ENCODE peak calls at places on chromosomes 7 and 10, in ten cellular contexts. V, R, X, L, M, J, N, T, D and P are unnamed samples.

GRCh38 chr7:50369408-50370026 is 65.0 kb downstream of the IKZF1 start:
- DNase-seq in V (peak), R (peak), X (no peak), L (peak), M (no peak), J (peak), N (no peak), T (peak), D (peak), P (peak)

GRCh38 chr7:31061185-31061584 is 9.1 kb downstream of the ADCYAP1R1 start:
- DNase-seq in V (no peak), R (no peak), X (no peak), L (no peak), M (no peak), J (no peak), N (no peak), T (peak), D (no peak), P (no peak)

GRCh38 chr7:19665399-19666008 is 43.3 kb downstream of the POLR1F start:
- DNase-seq in V (peak), R (peak), X (peak), L (peak), M (no peak), J (peak), N (no peak), T (peak), D (no peak), P (no peak)

GRCh38 chr7:80719261-80719660 is 80.8 kb downstream of the CD36 start:
- DNase-seq in V (peak), R (peak), X (no peak), L (no peak), M (no peak), J (no peak), N (no peak), T (no peak), D (no peak), P (no peak)

GRCh38 chr7:68073701-68074100 is 1077.1 kb downstream of the TYW1 start:
- DNase-seq in V (no peak), R (no peak), X (no peak), L (no peak), M (no peak), J (no peak), N (no peak), T (no peak), D (no peak), P (no peak)

GRCh38 chr10:99743841-99744240 is 11.8 kb downstream of the CUTC start:
- DNase-seq in V (no peak), R (peak), X (no peak), L (no peak), M (no peak), J (no peak), N (no peak), T (no peak), D (no peak), P (peak)

GRCh38 chr7:31744294-31744874 is 57.4 kb downstream of the PPP1R17 start:
- DNase-seq in V (peak), R (peak), X (peak), L (peak), M (peak), J (peak), N (no peak), T (peak), D (no peak), P (peak)

GRCh38 chr7:115357213-115357999 is 435.5 kb downstream of the MDFIC start:
- DNase-seq in V (peak), R (peak), X (no peak), L (no peak), M (no peak), J (no peak), N (no peak), T (no peak), D (no peak), P (no peak)

GRCh38 chr10:11746883-11747539 is 4.8 kb downstream of the ECHDC3 start:
- DNase-seq in V (no peak), R (no peak), X (peak), L (no peak), M (no peak), J (no peak), N (no peak), T (peak), D (no peak), P (peak)

GRCh38 chr7:129093867-129094456 is 39.1 kb upstream of the TNPO3 start:
- DNase-seq in V (no peak), R (no peak), X (no peak), L (no peak), M (no peak), J (no peak), N (no peak), T (no peak), D (no peak), P (no peak)

GRCh38 chr7:98599886-98600285 is 17.2 kb upstream of the NPTX2 start:
- DNase-seq in V (no peak), R (no peak), X (no peak), L (no peak), M (no peak), J (no peak), N (no peak), T (no peak), D (no peak), P (no peak)

GRCh38 chr7:92246363-92247101 is 758 bp downstream of the ANKIB1 start:
- DNase-seq in V (peak), R (peak), X (peak), L (peak), M (peak), J (no peak), N (no peak), T (peak), D (no peak), P (peak)

GRCh38 chr7:132402751-132403245 is 173.5 kb downstream of the PLXNA4 start:
- DNase-seq in V (peak), R (no peak), X (peak), L (no peak), M (no peak), J (no peak), N (no peak), T (no peak), D (no peak), P (no peak)